ENCODE peak calls at places on chromosomes 5 and 9, in six cellular contexts. One of them, this sample, is unnamed. For H3K9me3, the result is how much of the 10 kb centered on the place peaks cover.

GRCh38 chr5:123116063-123116462 is 27.0 kb downstream of the PRDM6 start:
- DNase-seq in OCI-LY7: no peak
- DNase-seq in colonic mucosa: no peak
- DNase-seq in heart right ventricle: no peak
- DNase-seq in CD8-positive, alpha-beta T cell: no peak
- DNase-seq in transverse colon: no peak
- DNase-seq in this sample: no peak

GRCh38 chr9:133657120-133657661 is 21.0 kb downstream of the DBH start:
- DNase-seq in CD8-positive, alpha-beta T cell: no peak
- DNase-seq in colonic mucosa: no peak
- DNase-seq in heart right ventricle: no peak
- DNase-seq in OCI-LY7: peak
- DNase-seq in transverse colon: no peak
- DNase-seq in this sample: no peak

GRCh38 chr5:111345731-111346130 is 121.5 kb downstream of the CAMK4 start:
- DNase-seq in colonic mucosa: no peak
- DNase-seq in heart right ventricle: no peak
- DNase-seq in CD8-positive, alpha-beta T cell: no peak
- DNase-seq in OCI-LY7: no peak
- DNase-seq in transverse colon: no peak
- DNase-seq in this sample: no peak

GRCh38 chr9:120109242-120109641 is 470.7 kb downstream of the CDK5RAP2 start:
- DNase-seq in heart right ventricle: no peak
- DNase-seq in OCI-LY7: peak
- DNase-seq in CD8-positive, alpha-beta T cell: no peak
- DNase-seq in transverse colon: no peak
- DNase-seq in colonic mucosa: no peak
- DNase-seq in this sample: no peak

GRCh38 chr9:130090915-130091314 is 37.2 kb downstream of the GPR107 start:
- DNase-seq in OCI-LY7: no peak
- DNase-seq in transverse colon: no peak
- DNase-seq in heart right ventricle: no peak
- DNase-seq in CD8-positive, alpha-beta T cell: no peak
- DNase-seq in colonic mucosa: no peak
- DNase-seq in this sample: no peak

GRCh38 chr5:89878140-89878570 is 531.4 kb downstream of the CETN3 start:
- DNase-seq in colonic mucosa: no peak
- DNase-seq in heart right ventricle: no peak
- DNase-seq in OCI-LY7: no peak
- DNase-seq in transverse colon: no peak
- DNase-seq in CD8-positive, alpha-beta T cell: no peak
- DNase-seq in this sample: no peak

GRCh38 chr5:177085985-177086917 is at the start of gene FGFR4:
- DNase-seq in OCI-LY7: peak
- DNase-seq in transverse colon: peak
- DNase-seq in CD8-positive, alpha-beta T cell: peak
- DNase-seq in colonic mucosa: peak
- DNase-seq in heart right ventricle: peak
- DNase-seq in this sample: no peak

GRCh38 chr5:52605992-52606321 is 181.8 kb upstream of the ITGA1 start:
- DNase-seq in OCI-LY7: no peak
- DNase-seq in CD8-positive, alpha-beta T cell: no peak
- DNase-seq in heart right ventricle: no peak
- DNase-seq in colonic mucosa: no peak
- DNase-seq in transverse colon: no peak
- DNase-seq in this sample: no peak

GRCh38 chr5:128038641-128039040 is 44.9 kb upstream of the SLC12A2 start:
- DNase-seq in heart right ventricle: no peak
- DNase-seq in CD8-positive, alpha-beta T cell: no peak
- DNase-seq in OCI-LY7: no peak
- DNase-seq in transverse colon: no peak
- DNase-seq in colonic mucosa: no peak
- DNase-seq in this sample: no peak

GRCh38 chr5:143569722-143570567 is 166.5 kb upstream of the NR3C1 start:
- DNase-seq in transverse colon: no peak
- DNase-seq in heart right ventricle: no peak
- DNase-seq in CD8-positive, alpha-beta T cell: no peak
- DNase-seq in colonic mucosa: no peak
- DNase-seq in OCI-LY7: no peak
- DNase-seq in this sample: no peak

GRCh38 chr5:26104175-26104574 is 934.2 kb downstream of the CDH9 start:
- DNase-seq in transverse colon: no peak
- DNase-seq in OCI-LY7: no peak
- DNase-seq in heart right ventricle: no peak
- DNase-seq in CD8-positive, alpha-beta T cell: no peak
- DNase-seq in colonic mucosa: no peak
- DNase-seq in this sample: no peak

GRCh38 chr5:51517854-51518253 is 134.6 kb downstream of the ISL1 start:
- DNase-seq in colonic mucosa: no peak
- DNase-seq in transverse colon: no peak
- DNase-seq in heart right ventricle: no peak
- DNase-seq in CD8-positive, alpha-beta T cell: no peak
- DNase-seq in OCI-LY7: no peak
- DNase-seq in this sample: no peak

GRCh38 chr5:172858511-172858989 is 24.5 kb downstream of the ERGIC1 start:
- DNase-seq in colonic mucosa: peak
- DNase-seq in CD8-positive, alpha-beta T cell: no peak
- DNase-seq in heart right ventricle: no peak
- DNase-seq in transverse colon: peak
- DNase-seq in OCI-LY7: no peak
- DNase-seq in this sample: no peak

GRCh38 chr5:123881791-123882244 is 369.8 kb downstream of the CSNK1G3 start:
- DNase-seq in heart right ventricle: no peak
- DNase-seq in transverse colon: no peak
- DNase-seq in OCI-LY7: no peak
- DNase-seq in CD8-positive, alpha-beta T cell: no peak
- DNase-seq in colonic mucosa: no peak
- DNase-seq in this sample: no peak

GRCh38 chr5:4511996-4512656 is 628.0 kb upstream of the ADAMTS16 start:
- DNase-seq in heart right ventricle: peak
- DNase-seq in CD8-positive, alpha-beta T cell: no peak
- DNase-seq in OCI-LY7: no peak
- DNase-seq in transverse colon: no peak
- DNase-seq in colonic mucosa: no peak
- DNase-seq in this sample: no peak

GRCh38 chr9:128683340-128684064 is 5.5 kb upstream of the SET start:
- DNase-seq in transverse colon: peak
- DNase-seq in colonic mucosa: peak
- DNase-seq in CD8-positive, alpha-beta T cell: no peak
- DNase-seq in heart right ventricle: peak
- DNase-seq in OCI-LY7: peak
- DNase-seq in this sample: no peak

GRCh38 chr5:43729846-43730478 is 127.0 kb downstream of the NNT start:
- DNase-seq in transverse colon: no peak
- DNase-seq in heart right ventricle: no peak
- DNase-seq in colonic mucosa: no peak
- DNase-seq in OCI-LY7: peak
- DNase-seq in CD8-positive, alpha-beta T cell: no peak
- DNase-seq in this sample: no peak

GRCh38 chr5:16742938-16743337 is 126.1 kb upstream of the RETREG1 start:
- DNase-seq in OCI-LY7: no peak
- DNase-seq in CD8-positive, alpha-beta T cell: no peak
- DNase-seq in colonic mucosa: no peak
- DNase-seq in heart right ventricle: no peak
- DNase-seq in transverse colon: no peak
- DNase-seq in this sample: no peak

GRCh38 chr5:95803271-95804148 is 19.0 kb downstream of the GLRX start:
- DNase-seq in colonic mucosa: no peak
- DNase-seq in CD8-positive, alpha-beta T cell: no peak
- DNase-seq in heart right ventricle: no peak
- DNase-seq in OCI-LY7: no peak
- DNase-seq in transverse colon: no peak
- DNase-seq in this sample: no peak

GRCh38 chr9:99072040-99072394 is 32.9 kb upstream of the TGFBR1 start:
- DNase-seq in heart right ventricle: no peak
- DNase-seq in OCI-LY7: no peak
- DNase-seq in CD8-positive, alpha-beta T cell: no peak
- DNase-seq in transverse colon: no peak
- DNase-seq in colonic mucosa: no peak
- DNase-seq in this sample: no peak

GRCh38 chr9:129382281-129383004 is 204.4 kb upstream of the IER5L start:
- DNase-seq in transverse colon: no peak
- DNase-seq in CD8-positive, alpha-beta T cell: no peak
- DNase-seq in colonic mucosa: no peak
- DNase-seq in OCI-LY7: no peak
- DNase-seq in heart right ventricle: no peak
- DNase-seq in this sample: no peak

GRCh38 chr5:72847989-72848473 is 31.6 kb downstream of the TNPO1 start:
- DNase-seq in colonic mucosa: peak
- DNase-seq in heart right ventricle: peak
- DNase-seq in transverse colon: peak
- DNase-seq in CD8-positive, alpha-beta T cell: peak
- DNase-seq in OCI-LY7: peak
- DNase-seq in this sample: peak

GRCh38 chr5:72848474-72849428 is 32.3 kb downstream of the TNPO1 start:
- DNase-seq in OCI-LY7: peak
- DNase-seq in heart right ventricle: peak
- DNase-seq in colonic mucosa: peak
- DNase-seq in transverse colon: peak
- DNase-seq in CD8-positive, alpha-beta T cell: peak
- DNase-seq in this sample: no peak

GRCh38 chr5:72845889-72846288 is 29.4 kb downstream of the TNPO1 start:
- DNase-seq in CD8-positive, alpha-beta T cell: no peak
- DNase-seq in colonic mucosa: no peak
- DNase-seq in transverse colon: no peak
- DNase-seq in OCI-LY7: no peak
- DNase-seq in heart right ventricle: no peak
- DNase-seq in this sample: no peak

GRCh38 chr5:72846483-72846882 is 30.0 kb downstream of the TNPO1 start:
- DNase-seq in CD8-positive, alpha-beta T cell: no peak
- DNase-seq in colonic mucosa: no peak
- DNase-seq in OCI-LY7: no peak
- DNase-seq in transverse colon: no peak
- DNase-seq in heart right ventricle: no peak
- DNase-seq in this sample: no peak

GRCh38 chr5:72847439-72847838 is 31.0 kb downstream of the TNPO1 start:
- DNase-seq in colonic mucosa: no peak
- DNase-seq in OCI-LY7: no peak
- DNase-seq in heart right ventricle: no peak
- DNase-seq in CD8-positive, alpha-beta T cell: no peak
- DNase-seq in transverse colon: no peak
- DNase-seq in this sample: no peak
- H3K4me3 ChIP-seq in colonic mucosa: peak
- H3K4me3 ChIP-seq in OCI-LY7: peak
- H3K4me3 ChIP-seq in heart right ventricle: peak
- H3K4me3 ChIP-seq in CD8-positive, alpha-beta T cell: peak
- H3K4me3 ChIP-seq in transverse colon: no peak
- H3K4me3 ChIP-seq in this sample: peak

GRCh38 chr5:104598285-104598684 is 1035.7 kb upstream of the NUDT12 start:
- DNase-seq in transverse colon: no peak
- DNase-seq in heart right ventricle: no peak
- DNase-seq in OCI-LY7: no peak
- DNase-seq in CD8-positive, alpha-beta T cell: no peak
- DNase-seq in colonic mucosa: no peak
- DNase-seq in this sample: no peak
- H3K9me3 ChIP-seq in transverse colon: under half
- H3K9me3 ChIP-seq in heart right ventricle: under half
- H3K9me3 ChIP-seq in OCI-LY7: under half
- H3K9me3 ChIP-seq in CD8-positive, alpha-beta T cell: under half
- H3K9me3 ChIP-seq in colonic mucosa: under half
- H3K9me3 ChIP-seq in this sample: under half

GRCh38 chr5:14443665-14444064 is 137.9 kb upstream of the OTULINL start:
- DNase-seq in heart right ventricle: no peak
- DNase-seq in transverse colon: no peak
- DNase-seq in CD8-positive, alpha-beta T cell: no peak
- DNase-seq in colonic mucosa: peak
- DNase-seq in OCI-LY7: no peak
- DNase-seq in this sample: no peak

GRCh38 chr5:14444988-14445387 is 136.6 kb upstream of the OTULINL start:
- DNase-seq in heart right ventricle: no peak
- DNase-seq in colonic mucosa: peak
- DNase-seq in transverse colon: no peak
- DNase-seq in CD8-positive, alpha-beta T cell: no peak
- DNase-seq in OCI-LY7: no peak
- DNase-seq in this sample: no peak

GRCh38 chr5:14444161-14444560 is 137.4 kb upstream of the OTULINL start:
- DNase-seq in OCI-LY7: no peak
- DNase-seq in heart right ventricle: no peak
- DNase-seq in transverse colon: no peak
- DNase-seq in colonic mucosa: no peak
- DNase-seq in CD8-positive, alpha-beta T cell: no peak
- DNase-seq in this sample: no peak

GRCh38 chr5:14447958-14448881 is 133.4 kb upstream of the OTULINL start:
- DNase-seq in colonic mucosa: peak
- DNase-seq in OCI-LY7: no peak
- DNase-seq in CD8-positive, alpha-beta T cell: no peak
- DNase-seq in transverse colon: no peak
- DNase-seq in heart right ventricle: peak
- DNase-seq in this sample: no peak

DNA sequence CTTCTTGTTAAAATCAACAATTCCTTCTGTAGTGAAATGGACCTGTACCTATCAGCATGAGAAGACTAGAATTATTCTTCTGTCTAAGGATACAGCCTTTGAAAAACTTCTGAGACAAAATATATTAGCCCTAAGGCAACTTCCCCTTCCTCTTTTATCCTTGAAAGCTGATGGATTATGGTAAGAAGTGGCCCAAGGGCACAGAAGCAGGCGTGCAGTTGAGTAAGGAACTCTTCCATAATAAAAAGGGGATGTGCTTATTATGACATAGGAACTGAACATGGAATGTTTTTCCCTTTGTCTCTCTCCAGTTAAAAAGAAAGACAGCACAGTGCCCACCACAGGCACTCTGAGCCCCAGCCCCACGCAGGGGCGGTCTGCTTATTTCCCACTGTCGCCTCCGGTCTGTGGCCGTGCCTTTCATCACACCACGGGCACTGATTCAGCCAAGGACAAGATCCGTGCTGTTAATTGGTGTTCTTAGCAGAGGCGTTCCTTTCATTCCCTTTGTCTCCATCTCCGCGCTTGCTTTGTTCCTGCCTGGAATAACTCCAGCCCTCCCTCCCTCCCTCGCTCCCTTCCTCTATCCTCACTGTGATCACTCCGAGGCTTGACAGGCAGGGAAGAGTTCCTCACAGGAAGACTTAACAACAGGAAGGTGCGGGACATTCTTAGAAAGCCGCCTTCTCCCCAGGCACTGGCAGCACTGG is 135.9 kb upstream of the OTULINL start:
- DNase-seq in transverse colon: no peak
- DNase-seq in colonic mucosa: no peak
- DNase-seq in OCI-LY7: no peak
- DNase-seq in heart right ventricle: no peak
- DNase-seq in CD8-positive, alpha-beta T cell: no peak
- DNase-seq in this sample: no peak
- H3K27ac ChIP-seq in transverse colon: peak
- H3K27ac ChIP-seq in colonic mucosa: peak
- H3K27ac ChIP-seq in OCI-LY7: no peak
- H3K27ac ChIP-seq in heart right ventricle: peak
- H3K27ac ChIP-seq in CD8-positive, alpha-beta T cell: no peak
- H3K27ac ChIP-seq in this sample: no peak

DNA sequence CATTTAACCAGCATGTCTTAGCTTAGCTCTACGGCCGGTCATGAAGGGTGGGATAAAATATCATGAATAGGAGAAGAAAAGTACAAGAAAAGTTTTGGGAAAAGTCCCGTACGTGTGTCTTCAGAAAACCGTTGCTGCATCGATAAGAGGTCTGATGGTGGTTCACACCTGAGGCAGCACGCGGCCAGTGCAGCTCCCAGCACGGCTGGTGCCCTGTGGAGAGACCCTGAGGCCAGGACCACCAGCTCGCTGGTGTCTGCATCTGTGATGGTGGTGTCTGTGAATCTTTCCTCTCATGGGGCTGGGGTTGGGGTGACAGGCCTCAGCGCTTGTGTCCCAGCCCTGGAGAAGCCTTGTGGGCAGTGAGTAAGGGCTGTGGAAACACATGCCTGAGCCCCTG is 148.9 kb upstream of the IRX4 start:
- DNase-seq in colonic mucosa: no peak
- DNase-seq in CD8-positive, alpha-beta T cell: no peak
- DNase-seq in OCI-LY7: no peak
- DNase-seq in transverse colon: no peak
- DNase-seq in heart right ventricle: no peak
- DNase-seq in this sample: no peak
- H3K4me3 ChIP-seq in colonic mucosa: no peak
- H3K4me3 ChIP-seq in CD8-positive, alpha-beta T cell: no peak
- H3K4me3 ChIP-seq in OCI-LY7: no peak
- H3K4me3 ChIP-seq in transverse colon: no peak
- H3K4me3 ChIP-seq in heart right ventricle: no peak
- H3K4me3 ChIP-seq in this sample: no peak